ENCODE peak calls at places on chromosomes 3 and 15, in eight cellular contexts. H is ovary; C is HAP-1; R is effector memory CD4-positive, alpha-beta T cell; K is mucosa of descending colon; N is tibial nerve; W is K562; V is brain microvascular endothelial cell. J is an unnamed sample. For H3K36me3, the result is how much of the 10 kb centered on the place peaks cover.

GRCh38 chr3:177490626-177491025 is 293.3 kb upstream of the TBL1XR1 start:
- DNase-seq in H (no peak), C (no peak), R (no peak), K (no peak), N (no peak), W (no peak), V (no peak), J (no peak)

GRCh38 chr3:13346481-13347389 is 73.4 kb downstream of the NUP210 start:
- DNase-seq in H (no peak), C (no peak), R (peak), K (peak), N (peak), W (no peak), V (no peak), J (peak)

GRCh38 chr15:67176195-67176971 is 78.1 kb downstream of the AAGAB start:
- DNase-seq in H (no peak), C (peak), R (no peak), K (no peak), N (no peak), W (no peak), V (no peak), J (peak)

GRCh38 chr15:40584191-40584590 is 9.9 kb upstream of the KNL1 start:
- DNase-seq in H (no peak), C (no peak), R (no peak), K (no peak), N (no peak), W (no peak), V (no peak), J (no peak)

GRCh38 chr3:72058493-72059081 is 273.6 kb upstream of the PROK2 start:
- DNase-seq in H (no peak), C (no peak), R (no peak), K (no peak), N (no peak), W (no peak), V (no peak), J (no peak)

GRCh38 chr3:172173316-172174271 is 134.2 kb downstream of the FNDC3B start:
- DNase-seq in H (no peak), C (no peak), R (no peak), K (no peak), N (no peak), W (no peak), V (no peak), J (no peak)

GRCh38 chr3:100010087-100010417 is 104.2 kb downstream of the FILIP1L start:
- DNase-seq in H (no peak), C (no peak), R (no peak), K (no peak), N (no peak), W (no peak), V (no peak), J (no peak)

GRCh38 chr3:6915898-6916297 is 55.0 kb downstream of the GRM7 start:
- DNase-seq in H (no peak), C (no peak), R (no peak), K (no peak), N (no peak), W (no peak), V (no peak), J (no peak)

GRCh38 chr3:166283856-166284255 is 446.6 kb upstream of the BCHE start:
- DNase-seq in H (no peak), C (no peak), R (no peak), K (no peak), N (no peak), W (no peak), V (peak), J (no peak)

GRCh38 chr15:100923902-100924301 is 4.7 kb downstream of the LRRK1 start:
- DNase-seq in H (no peak), C (no peak), R (no peak), K (no peak), N (no peak), W (no peak), V (no peak), J (no peak)

GRCh38 chr15:100924436-100924835 is 5.3 kb downstream of the LRRK1 start:
- DNase-seq in H (no peak), C (no peak), R (no peak), K (no peak), N (no peak), W (no peak), V (no peak), J (no peak)

GRCh38 chr15:100925480-100925879 is 6.3 kb downstream of the LRRK1 start:
- DNase-seq in H (no peak), C (no peak), R (no peak), K (no peak), N (no peak), W (no peak), V (no peak), J (no peak)

GRCh38 chr15:100926971-100927756 is 8.0 kb downstream of the LRRK1 start:
- DNase-seq in H (no peak), C (no peak), R (no peak), K (no peak), N (no peak), W (no peak), V (no peak), J (no peak)

DNA sequence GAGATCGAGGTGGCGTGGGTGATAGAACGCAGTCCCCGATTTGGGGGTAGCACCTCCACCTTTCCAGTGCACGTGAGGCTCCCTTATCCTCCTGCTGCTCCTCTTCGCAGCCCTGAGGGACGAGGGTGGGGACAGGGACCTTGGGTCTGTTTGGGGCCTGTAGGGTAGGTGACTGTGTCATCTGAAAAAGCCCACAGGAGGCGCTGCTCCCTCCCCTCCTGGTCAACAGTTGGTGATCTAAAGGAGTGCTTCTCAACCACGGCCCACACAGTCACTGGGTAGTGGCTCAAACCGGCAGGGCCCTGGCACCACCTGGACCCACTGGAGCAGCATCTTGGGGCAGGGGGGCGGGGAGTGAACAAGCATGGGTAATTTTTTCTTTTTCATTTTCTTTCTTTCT is 7.1 kb downstream of the LRRK1 start:
- DNase-seq in H (no peak), C (no peak), R (no peak), K (peak), N (no peak), W (peak), V (no peak), J (peak)
- H3K36me3 ChIP-seq in H (under half), C (under half), R (under half), K (under half), N (under half), W (under half), V (under half), J (under half)

DNA sequence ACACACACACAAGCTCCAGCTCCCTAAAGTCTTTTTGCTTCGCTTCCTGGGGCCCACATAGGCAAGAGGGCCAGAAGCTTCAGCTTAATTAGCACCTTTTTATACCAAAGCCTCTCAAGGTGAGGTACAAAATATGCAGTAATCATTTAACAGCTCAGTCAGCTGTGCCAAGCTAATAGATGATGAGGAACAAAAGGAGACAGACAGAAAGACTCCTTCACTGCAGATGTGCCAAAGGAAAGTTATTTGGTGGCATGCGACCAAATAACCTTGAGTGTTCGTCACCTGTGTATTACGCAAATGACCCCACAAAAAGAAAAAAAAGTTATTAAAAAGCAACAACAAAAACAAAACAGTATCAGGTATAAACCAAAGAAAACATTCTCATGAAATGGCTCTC is 325.8 kb upstream of the IGF1R start:
- DNase-seq in H (no peak), C (no peak), R (no peak), K (no peak), N (no peak), W (no peak), V (no peak), J (no peak)
- H3K36me3 ChIP-seq in H (under half), C (under half), R (under half), K (under half), N (under half), W (under half), V (under half), J (under half)

DNA sequence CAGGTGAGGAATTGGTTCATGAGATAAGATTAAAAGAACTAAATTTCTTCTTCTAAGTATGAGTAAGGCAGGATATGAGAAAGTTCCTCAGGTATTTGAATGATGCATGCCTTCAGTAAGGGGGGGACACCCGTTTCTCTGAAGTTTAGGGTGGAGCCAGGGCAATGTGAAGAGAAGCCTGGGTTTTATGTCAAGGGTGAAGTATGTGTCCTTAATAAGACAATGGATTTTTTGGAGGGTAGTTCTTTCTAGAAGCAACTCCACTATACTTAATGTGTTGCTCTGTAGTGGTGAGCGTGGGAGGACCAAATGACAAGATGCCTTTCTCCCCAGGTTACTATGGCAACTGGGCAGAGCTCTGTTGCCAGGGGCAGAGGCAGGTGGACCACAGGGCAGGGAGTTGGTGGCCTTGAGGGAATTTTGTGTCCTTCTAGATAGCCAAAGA is 44.0 kb downstream of the PHLDB2 start:
- DNase-seq in H (no peak), C (no peak), R (no peak), K (no peak), N (no peak), W (no peak), V (peak), J (peak)
- H3K36me3 ChIP-seq in H (under half), C (under half), R (under half), K (under half), N (under half), W (under half), V (under half), J (under half)

DNA sequence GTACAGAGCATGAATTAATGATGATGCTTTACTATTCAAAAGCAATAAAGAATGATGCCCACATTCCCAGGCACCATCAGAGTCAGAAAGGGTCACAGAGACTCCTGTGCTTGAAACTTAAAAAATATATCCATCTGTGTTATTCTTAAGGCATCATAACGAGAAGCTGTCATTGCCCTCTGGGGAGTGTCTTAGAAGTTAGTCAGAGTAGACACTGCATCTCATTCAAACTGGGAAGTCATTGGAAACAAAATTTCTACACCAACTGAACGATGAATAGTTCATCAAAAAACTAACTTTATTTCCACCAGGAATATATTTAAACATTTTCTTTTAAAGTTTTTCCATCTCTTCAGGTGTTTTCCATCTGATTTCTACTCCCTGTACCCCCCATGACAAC is 122.9 kb downstream of the RFTN1 start:
- DNase-seq in H (no peak), C (no peak), R (no peak), K (no peak), N (no peak), W (no peak), V (no peak), J (no peak)
- H3K36me3 ChIP-seq in H (under half), C (under half), R (under half), K (under half), N (under half), W (under half), V (under half), J (under half)

GRCh38 chr15:62760506-62760905 is 282.0 kb upstream of the TPM1 start:
- DNase-seq in H (no peak), C (no peak), R (no peak), K (no peak), N (no peak), W (no peak), V (no peak), J (no peak)
- H3K36me3 ChIP-seq in H (under half), C (under half), R (under half), K (under half), N (under half), W (under half), V (under half), J (under half)

GRCh38 chr3:185915642-185916041 is 22.2 kb downstream of the TRA2B start:
- DNase-seq in H (no peak), C (no peak), R (no peak), K (no peak), N (no peak), W (no peak), V (no peak), J (no peak)
- H3K36me3 ChIP-seq in H (under half), C (half or more), R (half or more), K (under half), N (under half), W (half or more), V (half or more), J (under half)